ENCODE peak calls at places on chromosome X, in seven cellular contexts. B is RWPE1; V is brain microvascular endothelial cell; E is GM13977; C is GM12878; Z is IMR-90; R is activated CD8-positive, alpha-beta T cell treated with anti-CD3 and anti-CD28 coated beads for 36 hours. L is an unnamed sample.

GRCh38 chrX:34809096-34809495 is 133.5 kb upstream of the FAM47B start:
- DNase-seq in R (no peak), E (no peak), Z (no peak), V (no peak), C (no peak), B (no peak), L (no peak)

GRCh38 chrX:12974797-12975669 is at the start of gene TMSB4X:
- DNase-seq in R (peak; percentile 87), Z (peak; percentile 74), V (peak; percentile 68), C (no peak), E (peak; percentile 74), B (peak; percentile 69), L (no peak)

GRCh38 chrX:129739591-129739990 is 812 bp downstream of the XPNPEP2 start:
- DNase-seq in V (no peak), C (no peak), R (no peak), Z (no peak), E (no peak), B (no peak), L (no peak)

GRCh38 chrX:1623691-1624090 is 8.8 kb downstream of the ASMT start:
- DNase-seq in R (no peak), V (no peak), E (no peak), B (no peak), C (no peak), Z (no peak), L (no peak)

GRCh38 chrX:139692908-139693307 is 15.1 kb downstream of the MCF2 start:
- DNase-seq in C (no peak), B (no peak), Z (no peak), E (no peak), V (no peak), R (no peak), L (no peak)

GRCh38 chrX:115952417-115953092 is 218.0 kb upstream of the AGTR2 start:
- DNase-seq in B (no peak), Z (no peak), C (no peak), E (peak; percentile 3), R (no peak), V (no peak), L (no peak)

GRCh38 chrX:107742754-107743191 is 32.8 kb downstream of the TSC22D3 start:
- DNase-seq in C (no peak), Z (no peak), E (no peak), B (no peak), R (no peak), V (no peak), L (no peak)

GRCh38 chrX:72349190-72349589 is 43.5 kb upstream of the CITED1 start:
- DNase-seq in E (peak; percentile 36), B (no peak), R (peak; percentile 24), V (no peak), C (peak; percentile 2), Z (no peak), L (no peak)

GRCh38 chrX:56114437-56114787 is 117.7 kb upstream of the KLF8 start:
- DNase-seq in V (no peak), R (no peak), C (no peak), B (no peak), Z (no peak), E (no peak), L (no peak)

GRCh38 chrX:21934414-21934813 is 6.1 kb upstream of the SMS start:
- DNase-seq in Z (no peak), C (no peak), R (no peak), E (no peak), V (no peak), B (no peak), L (no peak)

GRCh38 chrX:55011294-55011693 is 11.1 kb downstream of the APEX2 start:
- DNase-seq in E (no peak), V (no peak), C (no peak), Z (peak; percentile 4), R (no peak), B (no peak), L (no peak)

GRCh38 chrX:108732630-108733321 is 3.6 kb downstream of the IRS4 start:
- DNase-seq in R (no peak), E (no peak), B (no peak), V (no peak), Z (no peak), C (no peak), L (no peak)

GRCh38 chrX:107849747-107850478 is 24.2 kb downstream of the MID2 start:
- DNase-seq in V (no peak), R (peak; percentile 5), B (no peak), Z (no peak), C (no peak), E (no peak), L (no peak)

GRCh38 chrX:150155396-150156048 is 207.6 kb upstream of the MAMLD1 start:
- DNase-seq in E (no peak), V (peak; percentile 40), B (peak; percentile 26), Z (peak; percentile 55), R (no peak), C (no peak), L (no peak)

GRCh38 chrX:10399152-10399741 is 221.1 kb downstream of the MID1 start:
- DNase-seq in Z (peak; percentile 6), R (no peak), V (peak; percentile 2), B (no peak), E (no peak), C (no peak), L (no peak)

GRCh38 chrX:31483336-31483735 is 411.5 kb upstream of the FTHL17 start:
- DNase-seq in B (peak; percentile 11), Z (peak; percentile 79), V (peak; percentile 63), R (no peak), E (no peak), C (no peak), L (no peak)

GRCh38 chrX:31435592-31435991 is 363.8 kb upstream of the FTHL17 start:
- DNase-seq in E (no peak), R (no peak), V (peak; percentile 81), C (no peak), Z (peak; percentile 22), B (no peak), L (no peak)

GRCh38 chrX:54116391-54116790 is 66.7 kb downstream of the FAM120C start:
- DNase-seq in E (no peak), R (no peak), Z (no peak), C (no peak), B (no peak), V (no peak), L (no peak)

GRCh38 chrX:10160221-10160620 is 3.4 kb downstream of the CLCN4 start:
- DNase-seq in V (no peak), E (no peak), R (no peak), B (no peak), Z (no peak), C (no peak), L (no peak)

GRCh38 chrX:65610040-65610439 is 57.4 kb upstream of the MSN start:
- DNase-seq in C (no peak), Z (peak; percentile 11), R (no peak), V (no peak), E (no peak), B (no peak), L (no peak)

GRCh38 chrX:129938081-129938480 is 32.1 kb downstream of the UTP14A start:
- DNase-seq in Z (no peak), E (no peak), C (no peak), V (no peak), R (no peak), B (no peak), L (no peak)

GRCh38 chrX:84715315-84715714 is 213.1 kb upstream of the HDX start:
- DNase-seq in Z (no peak), V (no peak), R (no peak), E (no peak), C (no peak), B (no peak), L (no peak)

GRCh38 chrX:71930298-71930697 is 19.7 kb downstream of the NHSL2 start:
- DNase-seq in C (no peak), Z (no peak), E (no peak), V (no peak), R (no peak), B (no peak), L (no peak)

GRCh38 chrX:131477498-131477897 is 66.4 kb upstream of the OR13H1 start:
- DNase-seq in Z (no peak), V (no peak), E (no peak), B (no peak), C (no peak), R (no peak), L (no peak)

GRCh38 chrX:72094894-72095293 is 36.8 kb downstream of the RTL5 start:
- DNase-seq in B (no peak), E (peak; percentile 49), C (no peak), Z (peak; percentile 12), R (peak; percentile 59), V (peak; percentile 43), L (no peak)

DNA sequence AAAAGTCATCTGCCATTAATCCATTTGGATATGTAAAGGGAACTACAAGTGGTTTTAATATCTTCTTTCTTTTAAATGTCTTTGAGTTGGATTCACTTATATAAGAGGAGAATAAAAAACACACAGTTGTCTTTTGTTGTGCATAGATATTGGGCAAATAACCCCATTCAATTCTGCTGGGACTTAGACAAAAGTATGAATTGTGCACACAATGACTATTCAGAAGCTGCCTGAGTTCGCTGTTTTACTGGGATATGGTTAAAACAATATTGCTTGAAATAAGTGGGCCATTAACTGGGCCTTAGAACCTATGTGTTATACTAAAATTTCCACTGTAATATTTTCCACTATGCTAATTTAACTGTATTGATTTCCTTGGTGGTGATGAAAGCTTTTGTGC is 71.7 kb downstream of the PCYT1B start:
- DNase-seq in Z (no peak), E (no peak), V (no peak), B (no peak), C (no peak), R (no peak), L (no peak)
- TF ChIP-seq CTCF in Z (no peak), E (no peak), V (no peak), B (no peak), C (no peak), R (no peak), L (no peak)

DNA sequence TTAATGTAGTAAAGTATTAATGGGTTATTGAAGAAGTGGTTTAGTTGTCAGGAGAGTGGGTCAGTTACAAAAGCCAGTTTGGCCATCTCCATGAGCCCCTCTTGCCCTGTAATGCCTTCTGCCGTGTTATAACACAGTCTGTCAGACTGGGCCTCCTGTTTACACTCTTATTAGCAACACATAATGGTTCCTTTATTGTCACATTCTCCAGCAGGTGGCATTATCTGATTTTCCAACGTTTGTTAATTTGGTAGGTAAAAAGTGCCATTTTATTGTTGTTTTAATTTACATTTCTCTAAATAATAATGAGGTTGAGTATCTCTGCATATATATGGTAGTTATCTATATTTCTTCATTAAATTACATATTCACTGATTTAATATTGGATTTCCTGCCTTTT is 560.8 kb downstream of the FGF13 start:
- DNase-seq in E (peak; percentile 20), R (no peak), V (no peak), C (no peak), B (no peak), Z (no peak), L (no peak)
- TF ChIP-seq CTCF in E (peak; percentile 34), R (no peak), V (no peak), C (no peak), B (no peak), Z (no peak), L (peak; percentile 12)

DNA sequence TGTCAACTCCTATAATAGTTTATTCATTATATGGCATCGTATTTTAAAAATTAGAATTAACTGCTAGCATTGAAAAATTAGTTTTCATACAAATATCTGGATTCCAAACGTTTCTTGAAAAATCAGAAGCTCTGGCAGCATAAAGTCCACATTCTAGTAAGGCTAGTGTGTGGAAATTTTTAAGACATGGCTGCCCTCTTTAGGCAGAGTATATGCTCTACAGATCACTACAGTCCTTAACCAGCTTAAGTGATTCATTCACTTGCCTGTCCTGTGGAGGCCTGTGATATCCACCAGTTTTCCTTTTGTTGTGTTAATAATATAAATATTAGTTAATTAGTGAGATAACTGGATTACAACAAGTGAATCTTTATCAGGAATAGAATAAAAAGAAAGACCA is 287.2 kb downstream of the OPHN1 start:
- DNase-seq in Z (peak; percentile 62), R (no peak), E (no peak), B (peak; percentile 2), V (peak; percentile 31), C (no peak), L (peak; percentile 13)
- TF ChIP-seq CTCF in Z (peak; percentile 52), R (no peak), E (peak; percentile 29), B (no peak), V (peak; percentile 48), C (no peak), L (peak; percentile 55)

GRCh38 chrX:40083120-40083978 is 14.4 kb downstream of the BCOR start:
- DNase-seq in B (no peak), R (peak; percentile 44), C (no peak), E (no peak), Z (no peak), V (no peak), L (no peak)
- TF ChIP-seq CTCF in B (no peak), R (no peak), C (no peak), E (no peak), Z (no peak), V (no peak), L (no peak)